ENCODE peak calls at places on chromosomes 7 and 10, in seven cellular contexts. H, Q, T, G, B, Z and U are unnamed samples.

GRCh38 chr10:124551097-124551496 is 89.5 kb downstream of the LHPP start:
- DNase-seq in H (no peak), Q (no peak), T (no peak), G (no peak), B (no peak), Z (no peak), U (no peak)

GRCh38 chr7:142535123-142535779 is 214.0 kb upstream of the PRSS1 start:
- DNase-seq in H (peak), Q (peak), T (peak), G (peak), B (peak), Z (no peak), U (no peak)

GRCh38 chr7:70795948-70796347 is 336.0 kb upstream of the GALNT17 start:
- DNase-seq in H (no peak), Q (no peak), T (no peak), G (no peak), B (no peak), Z (no peak), U (no peak)

GRCh38 chr7:151607464-151607867 is 87.8 kb upstream of the RHEB start:
- DNase-seq in H (no peak), Q (no peak), T (no peak), G (no peak), B (no peak), Z (no peak), U (no peak)

GRCh38 chr7:80833289-80834104 is 85.4 kb downstream of the SEMA3C start:
- DNase-seq in H (no peak), Q (no peak), T (no peak), G (no peak), B (no peak), Z (no peak), U (no peak)

GRCh38 chr7:112877671-112878460 is 87.7 kb upstream of the TMEM168 start:
- DNase-seq in H (no peak), Q (no peak), T (no peak), G (no peak), B (no peak), Z (no peak), U (no peak)

GRCh38 chr10:28891058-28891713 is 213.9 kb downstream of the BAMBI start:
- DNase-seq in H (no peak), Q (no peak), T (no peak), G (no peak), B (no peak), Z (no peak), U (no peak)

GRCh38 chr10:28125701-28126100 is 126.8 kb upstream of the ODAD2 start:
- DNase-seq in H (no peak), Q (no peak), T (no peak), G (no peak), B (no peak), Z (no peak), U (no peak)

GRCh38 chr7:57579454-57579853 is 129.5 kb downstream of the ZNF716 start:
- DNase-seq in H (no peak), Q (no peak), T (no peak), G (no peak), B (no peak), Z (no peak), U (no peak)

GRCh38 chr7:26507375-26508068 is 215.9 kb downstream of the SNX10 start:
- DNase-seq in H (no peak), Q (no peak), T (no peak), G (peak), B (no peak), Z (no peak), U (no peak)

GRCh38 chr10:9535744-9536143 is 1481.3 kb downstream of the GATA3 start:
- DNase-seq in H (no peak), Q (no peak), T (no peak), G (no peak), B (no peak), Z (no peak), U (no peak)

GRCh38 chr7:99380032-99380822 is 5.7 kb downstream of the ARPC1B start:
- DNase-seq in H (peak), Q (no peak), T (no peak), G (peak), B (peak), Z (peak), U (no peak)

GRCh38 chr7:90749774-90750173 is 153.7 kb downstream of the CDK14 start:
- DNase-seq in H (no peak), Q (no peak), T (no peak), G (no peak), B (no peak), Z (no peak), U (no peak)

GRCh38 chr10:101716891-101717659 is 22.1 kb upstream of the FBXW4 start:
- DNase-seq in H (no peak), Q (no peak), T (no peak), G (no peak), B (no peak), Z (no peak), U (no peak)

GRCh38 chr10:76911184-76911583 is 726.4 kb downstream of the KCNMA1 start:
- DNase-seq in H (no peak), Q (no peak), T (no peak), G (peak), B (no peak), Z (no peak), U (no peak)

GRCh38 chr7:24870766-24871165 is 109.2 kb downstream of the OSBPL3 start:
- DNase-seq in H (no peak), Q (no peak), T (no peak), G (no peak), B (no peak), Z (no peak), U (no peak)

GRCh38 chr10:22554481-22555182 is 159.7 kb downstream of the PIP4K2A start:
- DNase-seq in H (peak), Q (no peak), T (no peak), G (peak), B (peak), Z (no peak), U (no peak)

GRCh38 chr10:79374312-79375191 is 27.3 kb downstream of the PPIF start:
- DNase-seq in H (peak), Q (peak), T (peak), G (peak), B (peak), Z (no peak), U (no peak)

GRCh38 chr7:68185641-68186040 is 1189.0 kb downstream of the TYW1 start:
- DNase-seq in H (no peak), Q (no peak), T (no peak), G (no peak), B (no peak), Z (no peak), U (no peak)

GRCh38 chr10:6985644-6986043 is 405.6 kb upstream of the PRKCQ start:
- DNase-seq in H (no peak), Q (no peak), T (no peak), G (no peak), B (no peak), Z (no peak), U (no peak)

GRCh38 chr7:133230591-133231194 is 22.2 kb upstream of the EXOC4 start:
- DNase-seq in H (peak), Q (no peak), T (peak), G (peak), B (no peak), Z (no peak), U (no peak)

GRCh38 chr10:131350245-131350644 is 38.7 kb upstream of the TCERG1L start:
- DNase-seq in H (no peak), Q (no peak), T (no peak), G (no peak), B (no peak), Z (no peak), U (no peak)

GRCh38 chr7:22726345-22726848 is 603 bp upstream of the IL6 start:
- DNase-seq in H (peak), Q (no peak), T (no peak), G (no peak), B (peak), Z (no peak), U (peak)

GRCh38 chr7:30705008-30705407 is 22.8 kb upstream of the CRHR2 start:
- DNase-seq in H (no peak), Q (no peak), T (no peak), G (no peak), B (peak), Z (no peak), U (no peak)

GRCh38 chr10:114491933-114492332 is 87.6 kb upstream of the AFAP1L2 start:
- DNase-seq in H (peak), Q (no peak), T (no peak), G (peak), B (no peak), Z (no peak), U (no peak)

GRCh38 chr7:136309407-136309806 is 332.2 kb upstream of the MTPN start:
- DNase-seq in H (no peak), Q (no peak), T (no peak), G (no peak), B (no peak), Z (no peak), U (no peak)